ENCODE peak calls at places on chromosomes 16 and 17, in six cellular contexts. One of them, this sample, is unnamed.

GRCh38 chr17:7173687-7174602 is 5.2 kb downstream of the ASGR1 start:
- DNase-seq in SK-N-SH: peak
- DNase-seq in K562: no peak
- DNase-seq in H1: peak
- DNase-seq in GM12878: no peak
- DNase-seq in HepG2: no peak
- DNase-seq in this sample: no peak

GRCh38 chr17:71329310-71330098 is 791.3 kb upstream of the SOX9 start:
- DNase-seq in SK-N-SH: no peak
- DNase-seq in K562: no peak
- DNase-seq in H1: no peak
- DNase-seq in GM12878: no peak
- DNase-seq in HepG2: no peak
- DNase-seq in this sample: no peak

GRCh38 chr17:51185763-51186332 is 19.6 kb downstream of the NME2 start:
- DNase-seq in SK-N-SH: no peak
- DNase-seq in K562: no peak
- DNase-seq in H1: peak
- DNase-seq in GM12878: no peak
- DNase-seq in HepG2: no peak
- DNase-seq in this sample: no peak

GRCh38 chr17:40827746-40828453 is 5.5 kb upstream of the KRT10 start:
- DNase-seq in SK-N-SH: no peak
- DNase-seq in K562: peak
- DNase-seq in H1: no peak
- DNase-seq in GM12878: no peak
- DNase-seq in HepG2: no peak
- DNase-seq in this sample: no peak

GRCh38 chr16:87133966-87134945 is 182.9 kb downstream of the C16orf95 start:
- DNase-seq in SK-N-SH: no peak
- DNase-seq in K562: no peak
- DNase-seq in H1: no peak
- DNase-seq in GM12878: no peak
- DNase-seq in HepG2: no peak
- DNase-seq in this sample: no peak

GRCh38 chr17:74839955-74840354 is 19.7 kb downstream of the GRIN2C start:
- DNase-seq in SK-N-SH: no peak
- DNase-seq in K562: no peak
- DNase-seq in H1: no peak
- DNase-seq in GM12878: no peak
- DNase-seq in HepG2: no peak
- DNase-seq in this sample: no peak

GRCh38 chr17:21239680-21240374 is 13.4 kb downstream of the NATD1 start:
- DNase-seq in SK-N-SH: peak
- DNase-seq in K562: peak
- DNase-seq in H1: peak
- DNase-seq in GM12878: no peak
- DNase-seq in HepG2: peak
- DNase-seq in this sample: no peak

GRCh38 chr17:46917516-46917915 is 5.4 kb upstream of the GOSR2 start:
- DNase-seq in SK-N-SH: no peak
- DNase-seq in K562: no peak
- DNase-seq in H1: no peak
- DNase-seq in GM12878: no peak
- DNase-seq in HepG2: no peak
- DNase-seq in this sample: no peak

GRCh38 chr17:82767041-82767754 is 15.3 kb downstream of the TBCD start:
- DNase-seq in SK-N-SH: peak
- DNase-seq in K562: peak
- DNase-seq in H1: peak
- DNase-seq in GM12878: no peak
- DNase-seq in HepG2: peak
- DNase-seq in this sample: no peak

GRCh38 chr17:81083125-81083765 is 48.3 kb downstream of the BAIAP2 start:
- DNase-seq in SK-N-SH: peak
- DNase-seq in K562: no peak
- DNase-seq in H1: no peak
- DNase-seq in GM12878: no peak
- DNase-seq in HepG2: peak
- DNase-seq in this sample: no peak

GRCh38 chr16:5228369-5228768 is 130.8 kb upstream of the EEF2KMT start:
- DNase-seq in SK-N-SH: no peak
- DNase-seq in K562: no peak
- DNase-seq in H1: no peak
- DNase-seq in GM12878: no peak
- DNase-seq in HepG2: no peak
- DNase-seq in this sample: no peak

GRCh38 chr17:13728751-13729150 is 127.0 kb upstream of the HS3ST3A1 start:
- DNase-seq in SK-N-SH: no peak
- DNase-seq in K562: no peak
- DNase-seq in H1: no peak
- DNase-seq in GM12878: no peak
- DNase-seq in HepG2: no peak
- DNase-seq in this sample: no peak

GRCh38 chr17:74749262-74750038 is 1.0 kb downstream of the NHERF1 start:
- DNase-seq in SK-N-SH: peak
- DNase-seq in K562: no peak
- DNase-seq in H1: no peak
- DNase-seq in GM12878: no peak
- DNase-seq in HepG2: no peak
- DNase-seq in this sample: no peak

GRCh38 chr16:17331071-17331521 is 139.7 kb downstream of the XYLT1 start:
- DNase-seq in SK-N-SH: no peak
- DNase-seq in K562: no peak
- DNase-seq in H1: no peak
- DNase-seq in GM12878: no peak
- DNase-seq in HepG2: no peak
- DNase-seq in this sample: no peak

GRCh38 chr16:86824751-86825310 is 246.5 kb downstream of the FOXL1 start:
- DNase-seq in SK-N-SH: no peak
- DNase-seq in K562: no peak
- DNase-seq in H1: no peak
- DNase-seq in GM12878: no peak
- DNase-seq in HepG2: no peak
- DNase-seq in this sample: no peak

GRCh38 chr17:44205962-44206824 is 6.5 kb upstream of the ATXN7L3 start:
- DNase-seq in SK-N-SH: no peak
- DNase-seq in K562: no peak
- DNase-seq in H1: no peak
- DNase-seq in GM12878: no peak
- DNase-seq in HepG2: no peak
- DNase-seq in this sample: no peak
- TF ChIP-seq GABPA in SK-N-SH: no peak
- TF ChIP-seq GABPA in K562: no peak
- TF ChIP-seq GABPA in H1: no peak
- TF ChIP-seq GABPA in GM12878: no peak
- TF ChIP-seq GABPA in HepG2: no peak
- TF ChIP-seq GABPA in this sample: no peak

GRCh38 chr16:88731699-88732098 is 25.4 kb downstream of the CTU2 start:
- DNase-seq in SK-N-SH: peak
- DNase-seq in K562: peak
- DNase-seq in H1: no peak
- DNase-seq in GM12878: no peak
- DNase-seq in HepG2: no peak
- DNase-seq in this sample: no peak

GRCh38 chr16:88732961-88733294 is 26.6 kb downstream of the CTU2 start:
- DNase-seq in SK-N-SH: no peak
- DNase-seq in K562: no peak
- DNase-seq in H1: no peak
- DNase-seq in GM12878: no peak
- DNase-seq in HepG2: no peak
- DNase-seq in this sample: no peak

GRCh38 chr16:88730632-88731607 is 24.6 kb downstream of the CTU2 start:
- DNase-seq in SK-N-SH: peak
- DNase-seq in K562: no peak
- DNase-seq in H1: no peak
- DNase-seq in GM12878: no peak
- DNase-seq in HepG2: no peak
- DNase-seq in this sample: no peak

GRCh38 chr16:88733630-88734360 is 27.5 kb downstream of the CTU2 start:
- DNase-seq in SK-N-SH: no peak
- DNase-seq in K562: no peak
- DNase-seq in H1: no peak
- DNase-seq in GM12878: no peak
- DNase-seq in HepG2: no peak
- DNase-seq in this sample: no peak

DNA sequence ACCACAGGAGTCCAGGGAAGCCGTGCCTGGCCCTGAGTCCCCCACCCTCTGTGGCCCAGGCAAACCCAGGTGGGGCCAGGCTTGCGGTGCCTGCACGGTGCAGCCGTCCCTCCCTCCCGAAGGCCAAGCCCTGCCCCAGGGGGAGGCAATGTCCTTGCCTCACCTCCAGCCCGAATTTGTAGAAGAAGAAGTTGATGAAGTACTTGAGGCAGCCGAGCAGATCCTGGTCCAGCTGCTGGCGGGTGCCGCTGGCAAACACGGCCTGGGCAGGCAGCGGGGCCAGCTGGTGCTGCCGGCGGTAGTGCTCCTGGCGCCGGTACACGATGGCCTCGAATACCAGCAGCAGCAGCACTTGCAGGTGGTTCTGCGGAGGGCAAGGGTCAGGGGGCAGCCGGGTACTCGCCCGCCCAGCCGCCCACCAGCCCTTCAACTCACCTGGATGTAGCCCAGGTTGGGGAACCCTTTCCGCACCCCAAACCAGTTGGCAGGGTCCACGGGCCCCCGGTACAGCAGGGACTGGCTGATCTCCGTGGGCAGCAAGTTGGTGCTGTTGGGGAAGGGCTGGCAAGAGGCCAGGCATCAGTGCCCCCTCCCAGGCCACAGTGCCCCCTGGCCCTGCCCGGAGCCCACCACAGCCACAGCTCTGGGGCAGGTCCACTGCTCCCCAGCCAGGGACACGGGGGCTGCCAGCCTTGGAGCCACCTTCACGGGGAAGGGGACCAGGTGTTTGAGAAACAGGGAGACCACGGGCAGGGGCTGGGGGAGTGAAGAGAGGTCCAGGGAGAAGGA is 26.1 kb downstream of the CTU2 start:
- DNase-seq in SK-N-SH: peak
- DNase-seq in K562: no peak
- DNase-seq in H1: no peak
- DNase-seq in GM12878: no peak
- DNase-seq in HepG2: no peak
- DNase-seq in this sample: no peak
- TF ChIP-seq GABPA in SK-N-SH: no peak
- TF ChIP-seq GABPA in K562: no peak
- TF ChIP-seq GABPA in H1: no peak
- TF ChIP-seq GABPA in GM12878: no peak
- TF ChIP-seq GABPA in HepG2: no peak
- TF ChIP-seq GABPA in this sample: no peak

GRCh38 chr17:10775740-10776333 is 28.1 kb downstream of the TMEM238L start:
- DNase-seq in SK-N-SH: no peak
- DNase-seq in K562: no peak
- DNase-seq in H1: no peak
- DNase-seq in GM12878: no peak
- DNase-seq in HepG2: no peak
- DNase-seq in this sample: no peak

GRCh38 chr17:10775058-10775457 is 28.8 kb downstream of the TMEM238L start:
- DNase-seq in SK-N-SH: no peak
- DNase-seq in K562: no peak
- DNase-seq in H1: no peak
- DNase-seq in GM12878: no peak
- DNase-seq in HepG2: no peak
- DNase-seq in this sample: no peak

GRCh38 chr17:10769840-10770239 is 34.1 kb downstream of the TMEM238L start:
- DNase-seq in SK-N-SH: no peak
- DNase-seq in K562: no peak
- DNase-seq in H1: no peak
- DNase-seq in GM12878: no peak
- DNase-seq in HepG2: no peak
- DNase-seq in this sample: no peak

GRCh38 chr17:10771142-10771541 is 32.8 kb downstream of the TMEM238L start:
- DNase-seq in SK-N-SH: no peak
- DNase-seq in K562: no peak
- DNase-seq in H1: no peak
- DNase-seq in GM12878: no peak
- DNase-seq in HepG2: no peak
- DNase-seq in this sample: no peak

DNA sequence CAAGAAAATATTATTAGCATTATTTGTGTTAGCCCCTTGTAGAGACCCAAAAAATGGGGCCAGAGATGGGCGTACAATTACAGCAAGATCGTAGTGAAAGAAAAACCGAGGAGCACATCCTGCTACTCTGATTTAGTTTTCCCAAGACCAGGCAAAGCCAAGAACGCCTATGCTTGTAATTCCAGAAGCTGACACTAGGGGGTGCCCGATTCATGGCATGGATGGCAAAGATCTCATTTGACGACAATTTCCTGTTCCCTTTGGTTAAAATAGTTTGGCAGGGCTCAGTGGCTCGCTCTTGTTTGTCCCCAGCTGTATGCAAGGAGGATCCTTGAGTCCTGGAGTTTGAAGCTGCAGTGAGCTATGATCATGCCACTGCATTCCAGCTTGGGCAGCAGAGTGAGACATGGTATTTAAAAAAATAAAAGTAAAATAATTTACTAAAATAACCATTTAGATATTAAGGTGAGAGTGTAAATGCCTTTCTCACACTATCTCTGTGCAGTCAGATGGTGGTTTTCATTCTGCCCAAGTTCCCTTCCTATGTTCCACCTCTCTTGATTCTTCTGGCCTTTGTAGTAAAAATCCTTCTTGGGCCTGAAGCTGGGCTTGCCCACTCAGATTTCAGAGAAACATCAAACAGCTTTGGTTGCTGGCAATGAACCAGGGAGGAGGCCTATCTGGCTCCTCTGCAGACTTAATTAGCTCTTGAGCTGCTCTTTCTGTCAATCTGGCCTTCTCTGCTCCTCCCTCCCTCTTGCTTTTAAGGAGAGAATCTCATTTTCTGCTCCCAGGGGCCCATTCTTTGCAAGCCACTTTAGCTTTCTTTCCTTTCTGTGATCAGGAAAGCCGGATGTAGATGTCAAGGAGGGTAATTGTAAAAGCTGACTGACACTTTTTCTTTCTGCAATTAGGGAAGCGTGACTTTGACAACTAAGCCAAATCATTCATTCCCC is 31.2 kb downstream of the TMEM238L start:
- DNase-seq in SK-N-SH: no peak
- DNase-seq in K562: peak
- DNase-seq in H1: peak
- DNase-seq in GM12878: no peak
- DNase-seq in HepG2: peak
- DNase-seq in this sample: peak
- TF ChIP-seq GABPA in SK-N-SH: no peak
- TF ChIP-seq GABPA in K562: no peak
- TF ChIP-seq GABPA in H1: no peak
- TF ChIP-seq GABPA in GM12878: no peak
- TF ChIP-seq GABPA in HepG2: no peak
- TF ChIP-seq GABPA in this sample: no peak

GRCh38 chr17:43839670-43840101 is 6.7 kb upstream of the MPP3 start:
- DNase-seq in SK-N-SH: no peak
- DNase-seq in K562: no peak
- DNase-seq in H1: no peak
- DNase-seq in GM12878: no peak
- DNase-seq in HepG2: peak
- DNase-seq in this sample: no peak
- TF ChIP-seq GABPA in SK-N-SH: no peak
- TF ChIP-seq GABPA in K562: no peak
- TF ChIP-seq GABPA in H1: no peak
- TF ChIP-seq GABPA in GM12878: no peak
- TF ChIP-seq GABPA in HepG2: no peak
- TF ChIP-seq GABPA in this sample: no peak

This sample was measured in HL-60.